ENCODE peak calls at places on chromosomes 7 and 10, in seven cellular contexts. O, F, G, H, P, T and E are unnamed samples.

GRCh38 chr10:59508296-59508695 is 145.9 kb upstream of the FAM13C start:
- DNase-seq in F (no peak), H (no peak), O (no peak), G (no peak), P (no peak), T (no peak), E (no peak)

GRCh38 chr10:48981310-48981907 is 41.8 kb upstream of the LRRC18 start:
- DNase-seq in G (peak; percentile 64), T (no peak), F (peak; percentile 12), O (peak; percentile 43), H (peak; percentile 53), P (peak; percentile 73), E (peak; percentile 64)

GRCh38 chr7:26326211-26326610 is 34.5 kb downstream of the SNX10 start:
- DNase-seq in G (no peak), T (no peak), F (no peak), O (no peak), H (no peak), P (no peak), E (no peak)

GRCh38 chr7:55557666-55558188 is 14.6 kb downstream of the VOPP1 start:
- DNase-seq in O (no peak), H (no peak), G (no peak), T (no peak), P (no peak), F (no peak), E (no peak)

GRCh38 chr7:3922175-3922635 is 621.2 kb downstream of the SDK1 start:
- DNase-seq in P (no peak), O (peak; percentile 15), F (no peak), G (no peak), T (no peak), H (peak; percentile 89), E (peak; percentile 23)

GRCh38 chr7:74203157-74203556 is 6.6 kb upstream of the LAT2 start:
- DNase-seq in T (no peak), P (peak; percentile 11), O (peak; percentile 32), G (no peak), H (peak; percentile 73), F (no peak), E (no peak)

GRCh38 chr7:135664046-135664589 is 1.8 kb downstream of the STMP1 start:
- DNase-seq in O (no peak), H (peak; percentile 33), P (no peak), G (no peak), F (peak; percentile 34), T (no peak), E (no peak)

GRCh38 chr10:4755286-4756009 is 70.6 kb upstream of the AKR1E2 start:
- DNase-seq in F (no peak), O (no peak), G (no peak), P (no peak), T (no peak), H (peak; percentile 34), E (no peak)

GRCh38 chr10:116853287-116853686 is 4.0 kb downstream of the ENO4 start:
- DNase-seq in O (no peak), P (no peak), G (no peak), F (no peak), H (no peak), T (no peak), E (no peak)

GRCh38 chr10:73413528-73414229 is at the start of gene ANXA7:
- DNase-seq in H (peak; percentile 86), P (peak; percentile 96), G (peak; percentile 89), F (peak; percentile 63), O (peak; percentile 89), T (peak; percentile 95), E (peak; percentile 75)

GRCh38 chr10:963186-963585 is 25.0 kb upstream of the GTPBP4 start:
- DNase-seq in H (no peak), P (no peak), G (no peak), T (no peak), O (no peak), F (no peak), E (no peak)

GRCh38 chr7:146655928-146656797 is 539.6 kb downstream of the CNTNAP2 start:
- DNase-seq in G (no peak), F (peak; percentile 61), O (no peak), T (no peak), P (no peak), H (no peak), E (no peak)

GRCh38 chr7:98120559-98120958 is 13.9 kb downstream of the LMTK2 start:
- DNase-seq in O (no peak), G (no peak), P (no peak), F (no peak), H (no peak), T (no peak), E (no peak)

GRCh38 chr7:1641661-1642260 is 28.3 kb upstream of the ELFN1 start:
- DNase-seq in T (no peak), F (no peak), H (no peak), G (no peak), O (no peak), P (no peak), E (no peak)

GRCh38 chr7:1639071-1639470 is 31.0 kb upstream of the ELFN1 start:
- DNase-seq in H (no peak), F (no peak), G (no peak), O (no peak), T (no peak), P (no peak), E (no peak)

GRCh38 chr7:1639578-1640175 is 30.4 kb upstream of the ELFN1 start:
- DNase-seq in H (no peak), P (no peak), G (no peak), F (no peak), O (no peak), T (no peak), E (no peak)

GRCh38 chr7:1641173-1641572 is 28.9 kb upstream of the ELFN1 start:
- DNase-seq in P (no peak), H (no peak), O (no peak), F (no peak), G (no peak), T (no peak), E (no peak)

DNA sequence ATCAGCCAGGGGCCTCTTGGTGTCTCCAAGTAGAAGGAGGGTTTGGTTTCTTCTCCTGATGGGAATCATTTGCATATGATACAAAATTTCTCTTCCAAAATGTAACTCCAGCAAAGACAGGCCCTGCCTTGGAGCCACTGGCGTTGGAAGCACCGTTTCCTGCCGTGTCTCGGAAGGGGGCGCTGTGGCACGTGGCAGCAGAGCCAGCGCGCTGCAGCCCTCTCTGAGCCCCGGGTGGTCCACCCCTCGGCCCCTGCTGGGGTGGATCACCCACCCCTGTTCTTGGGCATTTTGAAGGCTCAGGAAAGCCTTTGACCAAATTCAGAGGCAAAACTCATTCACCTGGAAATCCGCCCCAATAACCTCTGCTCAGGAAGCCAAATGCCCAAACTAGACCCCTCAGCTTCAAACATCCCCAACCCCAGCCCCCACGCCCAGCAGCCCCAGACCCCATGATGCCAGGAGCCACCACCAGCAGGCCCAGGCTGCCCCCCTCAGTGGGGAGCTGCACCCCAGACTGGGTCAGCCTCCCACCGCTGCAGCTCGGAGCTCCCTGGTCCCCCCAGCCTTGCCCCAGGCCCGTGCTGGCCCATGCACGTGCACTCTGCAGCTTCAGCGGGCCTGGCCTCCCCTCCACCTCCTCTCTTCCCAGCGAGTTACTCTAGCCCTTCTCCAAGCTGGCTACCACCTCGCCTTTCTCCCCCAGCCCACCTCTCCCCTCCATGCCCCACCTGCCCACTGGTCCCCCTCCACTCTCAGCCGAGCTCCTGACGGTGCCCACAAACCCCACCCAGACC is 29.5 kb upstream of the ELFN1 start:
- DNase-seq in O (no peak), P (no peak), F (no peak), H (no peak), T (no peak), G (no peak), E (no peak)
- TF ChIP-seq CTCF in O (no peak), P (no peak), F (no peak), H (peak; percentile 11), T (peak; percentile 41), G (no peak), E (peak; percentile 24)

DNA sequence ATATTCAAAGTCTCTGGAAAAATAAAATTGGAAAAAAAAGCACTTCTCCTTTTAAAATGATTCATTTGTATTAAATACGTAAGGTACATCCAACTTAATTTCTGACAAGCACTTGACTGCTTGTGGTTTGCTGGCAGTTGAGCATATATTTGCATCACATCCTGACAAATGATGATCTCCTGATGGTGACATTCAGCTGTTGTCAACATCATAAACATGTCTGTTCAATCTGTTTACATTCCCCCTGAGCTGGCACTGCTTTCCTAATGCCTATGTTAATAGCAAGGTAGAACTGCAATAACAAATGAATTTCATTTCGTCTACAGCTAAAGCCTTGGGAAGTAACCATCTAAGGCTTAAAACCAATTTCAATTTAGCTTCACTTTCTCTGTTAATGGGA is 24.4 kb downstream of the TSPAN12 start:
- DNase-seq in T (no peak), H (no peak), G (no peak), P (no peak), F (no peak), O (no peak), E (no peak)
- TF ChIP-seq CTCF in T (no peak), H (no peak), G (no peak), P (no peak), F (no peak), O (no peak), E (no peak)

DNA sequence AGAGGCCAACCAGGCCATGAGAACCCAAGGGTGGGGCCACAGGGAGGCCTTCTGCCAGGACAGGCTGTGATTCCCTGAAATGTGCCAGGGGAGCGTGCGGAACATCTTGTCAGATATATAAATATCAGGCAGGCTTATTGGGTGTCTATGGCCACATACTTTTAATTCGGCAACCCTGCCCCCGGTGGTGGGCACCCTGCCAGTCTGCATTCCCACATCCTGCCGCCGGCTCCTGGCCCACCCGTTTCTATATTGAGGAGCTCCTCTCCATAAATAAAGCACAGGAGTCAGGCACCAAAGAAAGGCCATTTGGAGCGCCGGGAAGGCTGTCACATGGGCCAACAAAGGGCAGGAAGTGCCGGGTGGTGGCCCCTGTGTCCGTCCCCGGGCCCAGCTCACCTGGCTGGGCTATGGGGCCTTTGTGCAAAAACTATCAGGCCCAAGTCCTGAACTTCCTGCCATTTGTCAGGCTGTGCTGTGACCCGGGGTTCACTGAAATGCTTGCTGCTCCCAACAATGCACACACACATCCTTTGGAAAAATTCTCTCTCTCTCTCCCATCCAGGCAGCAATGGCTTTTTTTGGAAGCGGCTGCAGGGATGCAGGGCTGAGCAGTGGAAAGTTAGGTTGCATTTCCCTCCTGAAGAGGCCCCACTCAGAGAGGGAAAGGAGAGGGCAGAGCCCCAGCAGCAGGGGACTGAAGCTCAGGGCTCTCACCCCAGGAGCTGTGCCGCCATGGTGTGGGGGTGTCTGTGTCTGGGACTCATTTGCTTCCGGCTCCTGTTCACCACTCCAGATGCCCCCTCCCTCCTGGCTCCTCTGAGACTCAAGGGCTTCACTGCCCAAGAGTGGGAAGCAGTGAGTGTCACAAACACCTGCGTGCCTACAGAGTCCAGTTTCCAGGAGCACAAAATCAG is 25.1 kb upstream of the PODXL start:
- DNase-seq in T (no peak), H (peak; percentile 20), P (peak; percentile 50), O (no peak), G (peak; percentile 53), F (no peak), E (no peak)
- TF ChIP-seq CTCF in T (no peak), H (no peak), P (no peak), O (no peak), G (no peak), F (no peak), E (no peak)

GRCh38 chr7:52163311-52163710 is 846.7 kb upstream of the COBL start:
- DNase-seq in T (no peak), F (no peak), H (no peak), P (no peak), G (no peak), O (no peak), E (no peak)

DNA sequence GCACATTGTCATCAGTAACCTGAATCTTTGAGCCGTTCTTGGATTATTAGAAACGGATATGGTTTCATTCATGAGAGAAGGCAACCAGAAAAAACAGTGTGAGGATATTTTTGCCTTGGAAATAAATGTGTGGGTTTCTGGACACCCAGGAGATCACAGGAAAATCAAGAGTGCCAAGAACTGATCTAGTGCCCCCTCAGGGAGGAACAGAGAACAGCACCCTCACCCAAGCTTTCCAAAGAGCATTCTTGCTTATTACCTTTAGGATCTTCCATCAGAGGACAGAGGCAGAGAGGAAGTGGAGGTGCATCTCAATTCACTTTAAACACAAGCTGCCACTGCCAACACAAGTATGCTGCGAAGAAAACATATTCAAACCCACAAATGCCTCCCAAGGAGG is 851.5 kb upstream of the COBL start:
- DNase-seq in T (no peak), F (no peak), P (no peak), G (no peak), O (no peak), H (no peak), E (no peak)
- TF ChIP-seq CTCF in T (no peak), F (no peak), P (no peak), G (peak; percentile 22), O (no peak), H (no peak), E (peak; percentile 51)